ENCODE peak calls at places on chromosomes 5 and 9, in ten cellular contexts. M, G, X, E, Q, D, L, J, Y and A are unnamed samples.

GRCh38 chr9:106798021-106798799 is 64.8 kb upstream of the ZNF462 start:
- DNase-seq in M (no peak), G (no peak), X (no peak), E (no peak), Q (peak; percentile 23), D (no peak), L (no peak), J (no peak), Y (no peak), A (no peak)

GRCh38 chr9:129567842-129568559 is 52.9 kb downstream of the C9orf50 start:
- DNase-seq in M (no peak), G (no peak), X (peak; percentile 65), E (no peak), Q (peak; percentile 85), D (no peak), L (peak; percentile 57), J (peak; percentile 75), Y (no peak), A (peak; percentile 54)

GRCh38 chr5:66246621-66247020 is 102.5 kb downstream of the SREK1 start:
- DNase-seq in M (no peak), G (peak; percentile 6), X (no peak), E (no peak), Q (no peak), D (no peak), L (no peak), J (peak; percentile 62), Y (no peak), A (no peak)

GRCh38 chr5:138349842-138350635 is 2.4 kb upstream of the KDM3B start:
- DNase-seq in M (no peak), G (no peak), X (no peak), E (no peak), Q (no peak), D (no peak), L (no peak), J (peak; percentile 29), Y (no peak), A (no peak)

GRCh38 chr9:74122229-74122628 is 374.9 kb upstream of the RORB start:
- DNase-seq in M (no peak), G (no peak), X (no peak), E (no peak), Q (no peak), D (no peak), L (no peak), J (no peak), Y (no peak), A (no peak)

GRCh38 chr5:176541338-176542134 is 4.3 kb upstream of the RNF44 start:
- DNase-seq in M (peak; percentile 69), G (no peak), X (peak; percentile 88), E (peak; percentile 44), Q (no peak), D (peak; percentile 81), L (no peak), J (no peak), Y (peak; percentile 81), A (peak; percentile 39)

GRCh38 chr9:117775576-117775975 is 71.4 kb downstream of the TLR4 start:
- DNase-seq in M (no peak), G (no peak), X (no peak), E (no peak), Q (no peak), D (no peak), L (peak; percentile 14), J (no peak), Y (no peak), A (no peak)

GRCh38 chr5:147601652-147602051 is 91.8 kb upstream of the DPYSL3 start:
- DNase-seq in M (no peak), G (no peak), X (no peak), E (no peak), Q (no peak), D (no peak), L (no peak), J (no peak), Y (no peak), A (no peak)

GRCh38 chr5:179154991-179155955 is 95.1 kb downstream of the ZNF354C start:
- DNase-seq in M (no peak), G (no peak), X (no peak), E (no peak), Q (no peak), D (peak; percentile 9), L (no peak), J (no peak), Y (no peak), A (no peak)